ENCODE peak calls at places on chromosomes 11 and 22, in four cellular contexts. S, W, B and P are unnamed samples.

GRCh38 chr11:107856180-107856980 is 2.2 kb downstream of the SLC35F2 start:
- DNase-seq in W (no peak), B (no peak), S (no peak), P (no peak)

GRCh38 chr11:21541226-21541625 is 651.7 kb upstream of the ANO5 start:
- DNase-seq in S (no peak), W (no peak), B (no peak), P (no peak)

GRCh38 chr22:50726643-50727340 is 11.2 kb upstream of the ACR start:
- DNase-seq in B (no peak), S (no peak), W (no peak), P (no peak)

GRCh38 chr11:116053538-116053919 is 549.3 kb upstream of the CADM1 start:
- DNase-seq in S (no peak), W (no peak), B (no peak), P (no peak)

GRCh38 chr11:70105755-70106571 is 27.8 kb downstream of the ANO1 start:
- DNase-seq in S (no peak), W (no peak), B (no peak), P (no peak)

GRCh38 chr22:22465782-22466181 is 42.8 kb downstream of the ZNF280B start:
- DNase-seq in S (no peak), B (no peak), W (no peak), P (no peak)

GRCh38 chr11:10377182-10377581 is 72.3 kb downstream of the ADM start:
- DNase-seq in S (no peak), W (no peak), B (no peak), P (no peak)

GRCh38 chr11:45225277-45225676 is 60.9 kb downstream of the SYT13 start:
- DNase-seq in B (no peak), S (no peak), W (no peak), P (no peak)

GRCh38 chr11:9143726-9144125 is 52.3 kb upstream of the SCUBE2 start:
- DNase-seq in S (no peak), W (no peak), B (no peak), P (peak)

GRCh38 chr22:19092725-19093124 is 29.5 kb downstream of the DGCR2 start:
- DNase-seq in S (no peak), B (no peak), W (no peak), P (no peak)

GRCh38 chr11:68677432-68677831 is 6.9 kb upstream of the GAL start:
- DNase-seq in W (peak), B (no peak), S (no peak), P (peak)

GRCh38 chr11:132072880-132073213 is 702.4 kb downstream of the NTM start:
- DNase-seq in S (no peak), W (no peak), B (no peak), P (no peak)

GRCh38 chr11:46999217-46999616 is 62.7 kb downstream of the CSTPP1 start:
- DNase-seq in S (no peak), B (no peak), W (no peak), P (no peak)

GRCh38 chr11:2198621-2199365 is 27.2 kb upstream of the TH start:
- DNase-seq in S (no peak), W (no peak), B (no peak), P (no peak)

GRCh38 chr22:33302049-33302545 is 243.9 kb upstream of the SYN3 start:
- DNase-seq in S (no peak), B (no peak), W (no peak), P (peak)

GRCh38 chr11:94577841-94578240 is 10.7 kb downstream of the PIWIL4 start:
- DNase-seq in B (no peak), S (no peak), W (no peak), P (no peak)

GRCh38 chr11:57276857-57277505 is 39.9 kb upstream of the APLNR start:
- DNase-seq in S (no peak), B (no peak), W (no peak), P (no peak)

GRCh38 chr11:16859651-16860050 is 121.2 kb downstream of the C11orf58 start:
- DNase-seq in W (no peak), S (no peak), B (no peak), P (no peak)

GRCh38 chr22:28977481-28977971 is 84.1 kb downstream of the C22orf31 start:
- DNase-seq in B (no peak), S (no peak), W (no peak), P (peak)

GRCh38 chr11:3626250-3626960 is 15.4 kb downstream of the ART5 start:
- DNase-seq in B (no peak), S (no peak), W (no peak), P (no peak)

GRCh38 chr11:76228122-76229000 is 22.1 kb upstream of the WNT11 start:
- DNase-seq in W (no peak), B (no peak), S (no peak), P (no peak)

GRCh38 chr11:134028368-134028920 is 40.4 kb upstream of the JAM3 start:
- DNase-seq in W (no peak), S (no peak), B (no peak), P (no peak)

GRCh38 chr11:107563702-107564101 is 1.8 kb downstream of the ALKBH8 start:
- DNase-seq in S (no peak), B (no peak), W (no peak), P (peak)

GRCh38 chr22:20148414-20148813 is 2.4 kb downstream of the CCDC188 start:
- DNase-seq in W (no peak), B (no peak), S (no peak), P (no peak)

GRCh38 chr11:72395993-72396392 is 38.3 kb downstream of the CLPB start:
- DNase-seq in S (no peak), W (no peak), B (no peak), P (no peak)

GRCh38 chr22:27616033-27616432 is 185.5 kb downstream of the MN1 start:
- DNase-seq in B (no peak), S (no peak), W (no peak), P (no peak)

GRCh38 chr22:46589871-46590271 is 30.3 kb upstream of the GRAMD4 start:
- DNase-seq in S (no peak), W (no peak), B (no peak), P (no peak)

GRCh38 chr22:27435839-27436581 is 365.5 kb downstream of the MN1 start:
- DNase-seq in S (no peak), B (no peak), W (no peak), P (peak)

GRCh38 chr11:83249972-83250593 is 36.1 kb downstream of the CCDC90B start:
- DNase-seq in S (no peak), B (no peak), W (no peak), P (peak)

GRCh38 chr22:29310065-29310862 is 3.8 kb downstream of the GAS2L1 start:
- DNase-seq in B (no peak), S (no peak), W (no peak), P (no peak)

GRCh38 chr11:84021291-84021690 is 735.1 kb upstream of the CCDC90B start:
- DNase-seq in B (no peak), S (no peak), W (no peak), P (no peak)

GRCh38 chr22:24200616-24201212 is 19.4 kb downstream of the SUSD2 start:
- DNase-seq in S (no peak), W (no peak), B (no peak), P (peak)

GRCh38 chr11:95229199-95230053 is 1.6 kb downstream of the SESN3 start:
- DNase-seq in B (no peak), S (no peak), W (no peak), P (peak)

GRCh38 chr11:5004429-5005274 is 10.0 kb downstream of the OR51L1 start:
- DNase-seq in W (peak), S (no peak), B (no peak), P (peak)

GRCh38 chr11:63939351-63939920 is 634 bp downstream of the NAA40 start:
- DNase-seq in W (no peak), B (no peak), S (no peak), P (no peak)